ENCODE peak calls at places on chromosomes 7 and 10, in ten cellular contexts. V is fibroblast of the aortic adventitia, W is OCI-LY7, A is AG09319, U is lower lobe of right lung, O is GM03348, B is ovary, I is CMK, Q is HuH-7.5, D is astrocyte of the spinal cord. C is an unnamed sample.

GRCh38 chr7:53657586-53657985 is 622.2 kb downstream of the POM121L12 start:
- DNase-seq in V (no peak), W (no peak), A (no peak), U (no peak), O (no peak), B (no peak), I (no peak), Q (no peak), D (no peak), C (no peak)

GRCh38 chr7:1440620-1441019 is 18.6 kb downstream of the MICALL2 start:
- DNase-seq in V (no peak), W (no peak), A (no peak), U (no peak), O (no peak), B (no peak), I (no peak), Q (no peak), D (no peak), C (no peak)

GRCh38 chr10:119942973-119943372 is 50.4 kb downstream of the SEC23IP start:
- DNase-seq in V (peak), W (no peak), A (no peak), U (no peak), O (no peak), B (no peak), I (no peak), Q (no peak), D (peak), C (no peak)

GRCh38 chr10:50614444-50615137 is 9.2 kb downstream of the SGMS1 start:
- DNase-seq in V (no peak), W (peak), A (no peak), U (no peak), O (no peak), B (no peak), I (no peak), Q (peak), D (no peak), C (no peak)

GRCh38 chr10:92218569-92218968 is 72.3 kb downstream of the CPEB3 start:
- DNase-seq in V (no peak), W (no peak), A (no peak), U (no peak), O (no peak), B (no peak), I (no peak), Q (no peak), D (no peak), C (no peak)

GRCh38 chr7:106717997-106718871 is 57.3 kb upstream of the CCDC71L start:
- DNase-seq in V (peak), W (peak), A (peak), U (no peak), O (peak), B (no peak), I (peak), Q (no peak), D (peak), C (no peak)

GRCh38 chr7:121079425-121080169 is 91.1 kb downstream of the CPED1 start:
- DNase-seq in V (peak), W (no peak), A (no peak), U (no peak), O (no peak), B (no peak), I (no peak), Q (no peak), D (peak), C (peak)

GRCh38 chr7:135320277-135320676 is 86.6 kb downstream of the STRA8 start:
- DNase-seq in V (peak), W (no peak), A (peak), U (peak), O (peak), B (peak), I (no peak), Q (no peak), D (peak), C (peak)

GRCh38 chr10:5945561-5946418 is 31.6 kb downstream of the IL15RA start:
- DNase-seq in V (peak), W (no peak), A (peak), U (peak), O (peak), B (peak), I (no peak), Q (no peak), D (peak), C (no peak)

GRCh38 chr7:99210265-99210970 is 2.5 kb upstream of the KPNA7 start:
- DNase-seq in V (peak), W (no peak), A (no peak), U (no peak), O (no peak), B (no peak), I (no peak), Q (peak), D (no peak), C (peak)

GRCh38 chr7:29391262-29391661 is 172.4 kb upstream of the PRR15 start:
- DNase-seq in V (no peak), W (no peak), A (no peak), U (no peak), O (no peak), B (no peak), I (no peak), Q (no peak), D (no peak), C (no peak)

GRCh38 chr7:24821045-24821853 is 64.0 kb upstream of the GSDME start:
- DNase-seq in V (peak), W (peak), A (no peak), U (peak), O (peak), B (peak), I (peak), Q (peak), D (peak), C (peak)

GRCh38 chr7:41188163-41189130 is 514.4 kb downstream of the INHBA start:
- DNase-seq in V (peak), W (no peak), A (peak), U (no peak), O (peak), B (no peak), I (no peak), Q (no peak), D (peak), C (no peak)

GRCh38 chr10:29621161-29621560 is 13.6 kb downstream of the SVIL start:
- DNase-seq in V (peak), W (no peak), A (no peak), U (no peak), O (peak), B (peak), I (no peak), Q (no peak), D (peak), C (no peak)

GRCh38 chr7:513521-514166 is 6.0 kb downstream of the PDGFA start:
- DNase-seq in V (no peak), W (no peak), A (no peak), U (no peak), O (peak), B (no peak), I (no peak), Q (no peak), D (peak), C (no peak)